ENCODE peak calls at places on chromosomes 1 and 21, in seven cellular contexts. O, F, I, R, H, J and Y are unnamed samples.
A peak's percentile ranks its signal among the peaks of the same experiment; 100 is the strongest.

GRCh38 chr1:41387667-41388091 is 26.4 kb downstream of the FOXO6 start:
- DNase-seq in J (peak; percentile 88), F (peak; percentile 85), O (peak; percentile 88), H (peak; percentile 29), I (peak; percentile 59), R (peak; percentile 87), Y (peak; percentile 81)

GRCh38 chr1:39720094-39720999 is 18.3 kb upstream of the PPIE start:
- DNase-seq in H (peak; percentile 85), I (peak; percentile 26), R (no peak), O (peak; percentile 77), J (no peak), F (no peak), Y (no peak)

GRCh38 chr1:100614570-100614969 is 76.6 kb downstream of the GPR88 start:
- DNase-seq in O (no peak), R (no peak), J (no peak), I (no peak), H (no peak), F (no peak), Y (no peak)

GRCh38 chr21:32302560-32302959 is 3.9 kb downstream of the MRAP start:
- DNase-seq in I (no peak), H (no peak), J (no peak), R (no peak), F (no peak), O (no peak), Y (no peak)

GRCh38 chr1:172532700-172533510 is at the start of gene SUCO:
- DNase-seq in O (peak; percentile 100), F (peak; percentile 100), I (peak; percentile 97), H (peak; percentile 99), R (peak; percentile 100), J (peak; percentile 100), Y (peak; percentile 100)

GRCh38 chr1:230573647-230574046 is 68.6 kb upstream of the COG2 start:
- DNase-seq in R (no peak), O (no peak), H (no peak), I (no peak), F (no peak), J (no peak), Y (no peak)

GRCh38 chr1:229815076-229815475 is 189.0 kb downstream of the URB2 start:
- DNase-seq in R (no peak), O (no peak), F (no peak), H (no peak), J (no peak), I (no peak), Y (no peak)

GRCh38 chr1:117842408-117843170 is 86.8 kb downstream of the GDAP2 start:
- DNase-seq in H (no peak), R (no peak), F (no peak), J (no peak), O (no peak), I (no peak), Y (no peak)

GRCh38 chr1:118564961-118565360 is 379.9 kb upstream of the SPAG17 start:
- DNase-seq in O (no peak), R (no peak), I (no peak), F (no peak), J (no peak), H (no peak), Y (no peak)

GRCh38 chr1:235632538-235633219 is 16.9 kb downstream of the GNG4 start:
- DNase-seq in I (peak; percentile 74), J (no peak), R (no peak), F (no peak), H (no peak), O (no peak), Y (no peak)

GRCh38 chr1:160567858-160568682 is 11.2 kb downstream of the CD84 start:
- DNase-seq in I (no peak), J (no peak), O (no peak), R (no peak), H (no peak), F (no peak), Y (no peak)

GRCh38 chr1:145692785-145693443 is 14.3 kb downstream of the PDZK1 start:
- DNase-seq in F (no peak), J (no peak), I (no peak), H (no peak), R (no peak), O (no peak), Y (no peak)

GRCh38 chr1:224542783-224543440 is 73.2 kb upstream of the CNIH3 start:
- DNase-seq in I (peak; percentile 100), H (peak; percentile 99), F (no peak), O (peak; percentile 61), R (no peak), J (no peak), Y (no peak)

GRCh38 chr1:224543453-224543852 is 72.7 kb upstream of the CNIH3 start:
- DNase-seq in I (peak; percentile 45), H (no peak), O (no peak), F (no peak), R (no peak), J (no peak), Y (no peak)

GRCh38 chr1:224541901-224542610 is 74.1 kb upstream of the CNIH3 start:
- DNase-seq in I (peak; percentile 84), F (no peak), O (no peak), H (no peak), J (no peak), R (no peak), Y (no peak)

GRCh38 chr1:224544711-224545110 is 71.4 kb upstream of the CNIH3 start:
- DNase-seq in R (no peak), H (no peak), F (no peak), O (no peak), I (no peak), J (no peak), Y (no peak)

GRCh38 chr1:224544276-224544675 is 71.8 kb upstream of the CNIH3 start:
- DNase-seq in H (peak; percentile 39), F (no peak), O (no peak), J (no peak), I (peak; percentile 43), R (no peak), Y (no peak)
- H3K4me1 ChIP-seq in H (peaks cover 3% of the 10 kb centered on the region), F (no peaks in the 10 kb centered on the region), O (peaks cover 8% of the 10 kb centered on the region), J (no peaks in the 10 kb centered on the region), I (peaks cover 51% of the 10 kb centered on the region), R (no peaks in the 10 kb centered on the region), Y (no peaks in the 10 kb centered on the region)

DNA sequence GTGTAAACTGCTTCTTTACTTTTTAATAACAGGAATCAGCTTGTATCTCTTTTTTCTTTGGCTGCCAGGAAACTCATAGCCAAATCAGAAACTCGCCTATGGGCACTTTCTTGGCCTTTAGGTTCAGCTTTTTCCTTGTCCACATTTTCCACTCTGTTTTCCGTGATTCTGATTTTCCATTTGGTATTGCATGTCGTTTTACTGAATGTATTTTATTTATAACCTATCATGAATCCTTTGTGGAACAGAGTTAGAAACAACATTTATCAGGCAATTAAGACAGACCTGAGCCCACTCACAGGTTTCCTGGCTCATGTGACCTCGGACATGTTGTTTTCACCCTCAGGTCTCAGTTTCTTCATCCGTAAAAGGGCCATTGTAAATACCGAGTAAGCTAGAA is 5.3 kb upstream of the ECE1 start:
- DNase-seq in H (no peak), R (no peak), O (no peak), J (no peak), I (no peak), F (no peak), Y (no peak)
- H3K4me1 ChIP-seq in H (peaks cover 39% of the 10 kb centered on the region), R (no peaks in the 10 kb centered on the region), O (peaks cover 20% of the 10 kb centered on the region), J (peaks cover 27% of the 10 kb centered on the region), I (peaks cover 24% of the 10 kb centered on the region), F (peaks cover 53% of the 10 kb centered on the region), Y (no peaks in the 10 kb centered on the region)

DNA sequence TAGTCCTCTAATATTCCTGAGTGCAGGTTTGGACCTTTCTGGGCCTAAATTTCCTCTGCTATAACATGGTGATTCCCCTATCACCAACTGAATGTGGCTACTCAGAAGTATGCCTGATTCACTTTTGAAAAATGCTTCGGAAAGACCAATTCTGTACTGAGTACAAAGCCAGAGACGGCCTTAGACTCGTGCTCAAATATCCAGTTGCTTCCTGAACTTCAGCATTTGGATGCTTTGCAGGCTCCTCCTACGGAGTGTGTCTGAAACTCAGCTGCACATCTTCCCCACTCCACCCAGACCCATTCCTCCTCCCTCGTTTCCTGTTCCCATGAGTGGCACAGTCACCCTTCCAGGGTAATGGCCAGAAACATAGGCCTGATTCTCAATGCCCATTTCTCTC is 98.4 kb upstream of the GADD45A start:
- DNase-seq in R (no peak), J (no peak), H (no peak), O (no peak), F (no peak), I (peak; percentile 58), Y (no peak)
- H3K4me1 ChIP-seq in R (peaks cover 15% of the 10 kb centered on the region), J (peaks cover 23% of the 10 kb centered on the region), H (peaks cover 2% of the 10 kb centered on the region), O (no peaks in the 10 kb centered on the region), F (peaks cover 9% of the 10 kb centered on the region), I (peaks cover 3% of the 10 kb centered on the region), Y (peaks cover 42% of the 10 kb centered on the region)

GRCh38 chr1:179034720-179035119 is 9.0 kb downstream of the FAM20B start:
- DNase-seq in J (no peak), H (peak; percentile 78), R (no peak), O (no peak), F (no peak), I (peak; percentile 48), Y (no peak)
- H3K4me1 ChIP-seq in J (peaks cover 41% of the 10 kb centered on the region), H (peaks cover 5% of the 10 kb centered on the region), R (no peaks in the 10 kb centered on the region), O (peaks cover 16% of the 10 kb centered on the region), F (peaks cover 37% of the 10 kb centered on the region), I (peaks cover 26% of the 10 kb centered on the region), Y (peaks cover 73% of the 10 kb centered on the region)

GRCh38 chr21:43588957-43589356 is 70.3 kb downstream of the HSF2BP start:
- DNase-seq in I (no peak), O (peak; percentile 46), F (no peak), H (no peak), J (no peak), R (no peak), Y (no peak)
- H3K4me1 ChIP-seq in I (peaks cover 24% of the 10 kb centered on the region), O (peaks cover 61% of the 10 kb centered on the region), F (peaks cover 18% of the 10 kb centered on the region), H (peaks cover 7% of the 10 kb centered on the region), J (peaks cover 18% of the 10 kb centered on the region), R (no peaks in the 10 kb centered on the region), Y (peaks cover 23% of the 10 kb centered on the region)

GRCh38 chr1:212317916-212318315 is 32.7 kb downstream of the PPP2R5A start:
- DNase-seq in H (no peak), J (no peak), O (no peak), R (no peak), I (no peak), F (no peak), Y (no peak)
- H3K4me1 ChIP-seq in H (no peaks in the 10 kb centered on the region), J (peaks cover 21% of the 10 kb centered on the region), O (no peaks in the 10 kb centered on the region), R (no peaks in the 10 kb centered on the region), I (no peaks in the 10 kb centered on the region), F (no peaks in the 10 kb centered on the region), Y (no peaks in the 10 kb centered on the region)

GRCh38 chr1:225862581-225862950 is 19.6 kb downstream of the TMEM63A start:
- DNase-seq in I (no peak), H (no peak), J (no peak), O (no peak), R (no peak), F (no peak), Y (no peak)
- H3K4me1 ChIP-seq in I (peaks cover 23% of the 10 kb centered on the region), H (peaks cover 21% of the 10 kb centered on the region), J (peaks cover 10% of the 10 kb centered on the region), O (peaks cover 15% of the 10 kb centered on the region), R (no peaks in the 10 kb centered on the region), F (peaks cover 6% of the 10 kb centered on the region), Y (no peaks in the 10 kb centered on the region)